ENCODE peak calls at places on chromosome 1, in four cellular contexts. K is lung, H is sigmoid colon, R is cardiac muscle cell. T is an unnamed sample.

GRCh38 chr1:191974004-191974403 is 184.3 kb upstream of the RGS18 start:
- DNase-seq in K (no peak), H (no peak), R (no peak), T (no peak)

GRCh38 chr1:234558186-234558836 is 51.7 kb downstream of the IRF2BP2 start:
- DNase-seq in K (no peak), H (no peak), R (peak; percentile 59), T (peak; percentile 74)

GRCh38 chr1:224431726-224432125 is 2.9 kb downstream of the WDR26 start:
- DNase-seq in K (no peak), H (no peak), R (no peak), T (no peak)

GRCh38 chr1:234845097-234845660 is 235.2 kb upstream of the IRF2BP2 start:
- DNase-seq in K (no peak), H (no peak), R (no peak), T (no peak)

GRCh38 chr1:114719424-114719787 is 2.8 kb upstream of the NRAS start:
- DNase-seq in K (no peak), H (no peak), R (no peak), T (no peak)

GRCh38 chr1:236868625-236869467 is 73.8 kb downstream of the MTR start:
- DNase-seq in K (no peak), H (no peak), R (peak; percentile 80), T (no peak)

GRCh38 chr1:69403911-69404310 is 163.8 kb upstream of the LRRC7 start:
- DNase-seq in K (no peak), H (no peak), R (no peak), T (no peak)

GRCh38 chr1:10490271-10490970 is 15.7 kb downstream of the PEX14 start:
- DNase-seq in K (no peak), H (no peak), R (no peak), T (no peak)

GRCh38 chr1:156496211-156496761 is 4.3 kb downstream of the MEF2D start:
- DNase-seq in K (no peak), H (no peak), R (no peak), T (no peak)

GRCh38 chr1:203270448-203270847 is 34.9 kb upstream of the BTG2 start:
- DNase-seq in K (no peak), H (no peak), R (no peak), T (no peak)

GRCh38 chr1:42970143-42970542 is 11.5 kb upstream of the SLC2A1 start:
- DNase-seq in K (no peak), H (no peak), R (no peak), T (no peak)

GRCh38 chr1:228088586-228089498 is 6.3 kb downstream of the ARF1 start:
- DNase-seq in K (no peak), H (peak; percentile 63), R (peak; percentile 41), T (no peak)

GRCh38 chr1:23196627-23197328 is 20.5 kb downstream of the HTR1D start:
- DNase-seq in K (peak; percentile 42), H (no peak), R (peak; percentile 96), T (no peak)

GRCh38 chr1:232432313-232432712 is 197.6 kb downstream of the SIPA1L2 start:
- DNase-seq in K (no peak), H (no peak), R (peak; percentile 26), T (no peak)

GRCh38 chr1:63843884-63844283 is 70.1 kb downstream of the ROR1 start:
- DNase-seq in K (no peak), H (no peak), R (no peak), T (no peak)

GRCh38 chr1:2783069-2783434 is 18.4 kb downstream of the TTC34 start:
- DNase-seq in K (no peak), H (peak; percentile 51), R (no peak), T (no peak)

GRCh38 chr1:186094170-186094569 is 280.9 kb downstream of the TPR start:
- DNase-seq in K (no peak), H (no peak), R (peak; percentile 51), T (no peak)

GRCh38 chr1:245888809-245889208 is 618.3 kb downstream of the SMYD3 start:
- DNase-seq in K (no peak), H (no peak), R (peak; percentile 74), T (no peak)

GRCh38 chr1:99292946-99293345 is 28.7 kb downstream of the PLPPR4 start:
- DNase-seq in K (no peak), H (no peak), R (no peak), T (no peak)

GRCh38 chr1:165666152-165666551 is 32.2 kb downstream of the ALDH9A1 start:
- DNase-seq in K (no peak), H (no peak), R (peak; percentile 65), T (no peak)

GRCh38 chr1:177209357-177209756 is 38.6 kb downstream of the BRINP2 start:
- DNase-seq in K (peak; percentile 71), H (peak; percentile 90), R (peak; percentile 98), T (no peak)

GRCh38 chr1:29410476-29410875 is 174.2 kb downstream of the PTPRU start:
- DNase-seq in K (no peak), H (no peak), R (no peak), T (no peak)

GRCh38 chr1:147890177-147890790 is 12.3 kb upstream of the GJA8 start:
- DNase-seq in K (peak; percentile 75), H (no peak), R (peak; percentile 76), T (no peak)

GRCh38 chr1:73065585-73065984 is 783.2 kb upstream of the NEGR1 start:
- DNase-seq in K (no peak), H (no peak), R (no peak), T (no peak)

GRCh38 chr1:65717815-65718454 is 74.8 kb upstream of the PDE4B start:
- DNase-seq in K (no peak), H (no peak), R (peak; percentile 49), T (no peak)

GRCh38 chr1:12183095-12183794 is 16.5 kb downstream of the TNFRSF1B start:
- DNase-seq in K (no peak), H (no peak), R (no peak), T (no peak)

GRCh38 chr1:12184008-12184681 is 17.4 kb downstream of the TNFRSF1B start:
- DNase-seq in K (peak; percentile 71), H (peak; percentile 96), R (peak; percentile 96), T (no peak)

GRCh38 chr1:12181568-12181967 is 14.8 kb downstream of the TNFRSF1B start:
- DNase-seq in K (no peak), H (peak; percentile 57), R (no peak), T (no peak)

GRCh38 chr1:12180903-12181302 is 14.1 kb downstream of the TNFRSF1B start:
- DNase-seq in K (no peak), H (peak; percentile 64), R (no peak), T (no peak)

DNA sequence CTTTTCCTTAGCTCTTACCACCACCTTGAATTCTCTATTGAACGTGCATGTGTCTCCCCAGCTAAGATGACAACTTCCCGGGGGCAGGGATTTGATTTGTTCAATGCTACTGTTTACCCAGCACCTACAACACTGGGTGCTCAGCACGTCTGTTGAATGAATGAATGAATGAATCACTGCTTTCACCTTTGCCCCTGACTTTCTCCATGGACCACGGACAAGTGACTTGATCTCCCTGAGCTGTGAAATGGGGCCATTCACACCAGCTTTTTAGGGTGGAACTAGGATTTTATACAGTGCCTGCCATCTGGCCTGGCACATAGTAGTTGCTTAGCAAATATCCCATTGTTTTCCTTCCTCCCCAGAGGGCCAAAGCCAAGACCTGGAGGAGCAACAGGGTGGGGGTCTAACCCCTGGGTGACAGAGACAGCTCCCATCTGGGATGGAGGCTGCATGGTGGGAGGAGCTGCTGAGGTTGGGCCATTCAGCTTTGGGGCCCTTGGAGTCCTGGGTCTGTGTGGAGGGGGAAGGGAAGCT is 15.7 kb downstream of the TNFRSF1B start:
- DNase-seq in K (no peak), H (no peak), R (peak; percentile 30), T (no peak)
- H3K4me1 ChIP-seq in K (peaks cover 6% of the 10 kb centered on the region), H (no peaks in the 10 kb centered on the region), R (peaks cover 20% of the 10 kb centered on the region), T (peaks cover 89% of the 10 kb centered on the region)

GRCh38 chr1:231337043-231337471 is 595 bp downstream of the EXOC8 start:
- DNase-seq in K (no peak), H (peak; percentile 79), R (no peak), T (no peak)

GRCh38 chr1:231335663-231336602 is 1.7 kb downstream of the EXOC8 start:
- DNase-seq in K (no peak), H (no peak), R (peak; percentile 29), T (no peak)

GRCh38 chr1:231337472-231338269 is at the start of gene EXOC8:
- DNase-seq in K (peak; percentile 95), H (peak; percentile 97), R (peak; percentile 98), T (peak; percentile 98)

GRCh38 chr1:231338270-231339128 is at the start of gene SPRTN:
- DNase-seq in K (no peak), H (no peak), R (no peak), T (peak; percentile 91)

DNA sequence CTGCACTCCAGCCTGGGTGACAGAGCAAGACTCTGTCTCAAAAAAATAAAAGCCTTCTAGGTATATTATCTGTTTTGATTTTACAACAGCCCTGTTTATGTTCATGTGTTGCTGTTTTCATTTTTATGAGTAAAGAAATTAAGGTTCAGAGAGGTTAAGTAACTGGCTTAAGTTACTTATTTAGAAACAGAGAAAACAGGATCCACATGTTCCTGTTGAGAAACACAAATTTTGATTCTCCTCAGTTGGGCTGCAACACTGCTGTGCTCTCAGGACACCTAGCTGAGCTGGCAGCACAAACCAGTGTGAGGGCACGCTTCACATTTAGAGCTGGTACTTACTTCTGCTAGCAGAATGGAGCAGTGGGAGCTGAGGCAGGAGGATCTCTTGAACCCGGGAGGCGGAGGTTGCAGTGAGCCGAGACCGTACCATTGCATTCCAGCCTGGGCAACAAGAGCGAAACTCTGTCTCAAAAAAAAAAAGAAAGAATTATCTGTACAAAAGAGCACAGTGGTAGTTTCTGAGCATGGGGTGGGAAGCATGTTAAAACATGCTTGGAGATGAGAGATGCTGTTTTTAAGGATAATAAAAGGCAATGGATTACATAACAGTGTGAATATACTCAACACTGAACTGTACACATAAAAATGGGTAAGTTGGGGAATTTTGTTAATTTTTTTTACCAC is 2.4 kb downstream of the SPRTN start:
- DNase-seq in K (no peak), H (no peak), R (no peak), T (no peak)
- H3K4me1 ChIP-seq in K (peaks cover 4% of the 10 kb centered on the region), H (no peaks in the 10 kb centered on the region), R (peaks cover 18% of the 10 kb centered on the region), T (peaks cover 38% of the 10 kb centered on the region)

DNA sequence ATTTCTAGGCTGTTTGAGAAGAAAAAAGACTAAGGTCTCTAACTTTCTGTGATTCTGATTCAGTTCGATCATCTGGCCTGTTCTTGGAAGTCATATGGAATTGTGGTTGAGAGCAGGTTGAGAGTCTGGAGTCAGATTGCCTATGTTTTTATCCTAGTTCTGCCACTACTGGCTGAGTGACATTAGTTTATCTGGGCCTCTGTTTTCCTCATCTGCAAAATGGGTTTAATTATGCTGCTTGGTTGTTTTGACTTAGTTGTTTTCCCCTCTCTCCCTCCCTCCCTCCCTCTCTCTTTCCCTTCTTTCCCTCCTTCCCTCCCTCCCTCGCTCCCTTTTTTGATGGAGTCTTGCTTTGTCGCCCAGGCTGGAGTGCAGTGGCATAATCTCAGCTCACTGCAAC is 6.2 kb downstream of the MACF1 start:
- DNase-seq in K (no peak), H (no peak), R (no peak), T (no peak)
- H3K4me1 ChIP-seq in K (peaks cover 33% of the 10 kb centered on the region), H (no peaks in the 10 kb centered on the region), R (peaks cover 36% of the 10 kb centered on the region), T (peaks cover 58% of the 10 kb centered on the region)

DNA sequence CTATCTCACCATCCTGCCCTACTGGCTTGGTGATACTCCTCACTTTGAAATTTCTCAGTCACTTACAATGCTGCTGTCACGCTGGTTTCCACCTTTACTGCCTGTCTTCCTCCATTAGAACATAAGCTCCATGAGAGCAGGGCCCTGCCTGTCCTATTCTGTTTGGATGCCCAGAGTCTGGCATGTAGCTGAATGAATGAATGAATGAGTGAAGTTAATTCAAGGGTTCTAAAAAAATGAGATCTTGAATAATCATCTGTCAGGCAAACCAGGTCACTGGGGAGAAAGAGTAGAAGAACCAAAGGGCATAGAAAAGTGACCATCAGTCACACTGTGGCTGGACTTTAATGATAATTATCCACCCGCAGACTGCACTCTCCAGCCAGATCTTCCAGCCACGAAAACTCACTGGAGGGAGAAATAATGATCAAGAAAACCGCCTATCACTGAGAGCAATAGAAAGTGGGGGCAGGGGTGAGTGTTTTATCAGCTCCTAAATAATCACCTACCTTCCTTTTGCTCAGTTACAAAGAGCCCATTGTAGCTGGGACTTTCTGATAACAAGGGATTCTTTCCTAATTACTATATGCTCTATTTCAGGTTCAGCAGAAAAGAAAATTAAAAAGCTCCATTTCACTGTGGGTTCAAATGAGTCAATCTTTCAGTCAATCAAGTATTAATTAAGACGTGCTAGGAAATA is 21.2 kb downstream of the KIAA0040 start:
- DNase-seq in K (no peak), H (no peak), R (no peak), T (no peak)
- H3K4me1 ChIP-seq in K (no peaks in the 10 kb centered on the region), H (no peaks in the 10 kb centered on the region), R (no peaks in the 10 kb centered on the region), T (peaks cover 27% of the 10 kb centered on the region)

T was measured in vagina.